ENCODE peak calls at places on chromosomes 16 and 17, in five cellular contexts. E is cardiac muscle cell; J is uterus; G is CD4-positive, alpha-beta T cell; P is tibial artery. R is an unnamed sample.

GRCh38 chr17:4566785-4567184 is 6.4 kb upstream of the GGT6 start:
- DNase-seq in J (peak; percentile 52), G (no peak), P (no peak), E (peak; percentile 88), R (peak; percentile 49)

GRCh38 chr16:7340938-7341337 is 8.3 kb downstream of the RBFOX1 start:
- DNase-seq in P (no peak), J (no peak), E (no peak), G (no peak), R (no peak)

GRCh38 chr16:1613240-1613639 is 1.1 kb downstream of the CRAMP1 start:
- DNase-seq in E (no peak), J (no peak), P (no peak), G (no peak), R (no peak)

GRCh38 chr17:82242977-82243647 is 14.3 kb downstream of the SLC16A3 start:
- DNase-seq in E (no peak), J (peak; percentile 92), P (peak; percentile 95), G (no peak), R (peak; percentile 69)

GRCh38 chr16:4917117-4917516 is 19.8 kb downstream of the PPL start:
- DNase-seq in P (no peak), J (no peak), E (no peak), G (no peak), R (no peak)

GRCh38 chr17:18039535-18040286 is 503 bp downstream of the GID4 start:
- DNase-seq in J (no peak), G (no peak), P (no peak), E (peak; percentile 68), R (no peak)

GRCh38 chr17:4436846-4437245 is 3.1 kb downstream of the SPNS3 start:
- DNase-seq in J (no peak), P (no peak), E (no peak), G (no peak), R (no peak)

GRCh38 chr17:74145756-74146155 is 57.7 kb upstream of the RPL38 start:
- DNase-seq in J (no peak), G (no peak), P (peak; percentile 12), E (no peak), R (no peak)

GRCh38 chr17:47742319-47743181 is 9.5 kb downstream of the TBX21 start:
- DNase-seq in E (peak; percentile 77), J (no peak), P (no peak), G (peak; percentile 64), R (no peak)

GRCh38 chr17:59725691-59726090 is 18.2 kb downstream of the VMP1 start:
- DNase-seq in J (no peak), G (no peak), P (no peak), E (no peak), R (no peak)

GRCh38 chr17:80498242-80498919 is 22.0 kb upstream of the NPTX1 start:
- DNase-seq in J (peak; percentile 65), P (no peak), E (no peak), G (no peak), R (peak; percentile 33)

GRCh38 chr16:28935924-28936783 is 4.4 kb downstream of the CD19 start:
- DNase-seq in E (peak; percentile 59), P (peak; percentile 83), G (peak; percentile 83), J (peak; percentile 72), R (peak; percentile 84)
- TF ChIP-seq CTCF in E (no peak), P (no peak), G (no peak), J (no peak), R (no peak)

GRCh38 chr16:73066321-73066926 is 18.5 kb upstream of the ZFHX3 start:
- DNase-seq in P (peak; percentile 71), E (no peak), G (no peak), J (no peak), R (peak; percentile 19)

GRCh38 chr16:73063854-73064226 is 15.9 kb upstream of the ZFHX3 start:
- DNase-seq in E (no peak), J (no peak), P (no peak), G (no peak), R (no peak)

GRCh38 chr16:73065617-73066313 is 17.8 kb upstream of the ZFHX3 start:
- DNase-seq in G (no peak), P (peak; percentile 88), E (no peak), J (no peak), R (peak; percentile 46)

GRCh38 chr16:73064227-73064995 is 16.5 kb upstream of the ZFHX3 start:
- DNase-seq in J (no peak), G (no peak), P (peak; percentile 78), E (no peak), R (peak; percentile 70)

GRCh38 chr16:73064996-73065349 is 17.0 kb upstream of the ZFHX3 start:
- DNase-seq in E (no peak), P (peak; percentile 84), G (no peak), J (no peak), R (no peak)
- H3K27me3 ChIP-seq in E (peaks cover 97% of the 10 kb centered on the region), P (no peaks in the 10 kb centered on the region), G (peaks cover 79% of the 10 kb centered on the region), J (no peaks in the 10 kb centered on the region), R (peaks cover 6% of the 10 kb centered on the region)

GRCh38 chr17:32878211-32878610 is 1.3 kb upstream of the MYO1D start:
- DNase-seq in P (peak; percentile 90), G (no peak), E (no peak), J (peak; percentile 34), R (peak; percentile 57)

GRCh38 chr17:32875904-32876413 is 965 bp downstream of the MYO1D start:
- DNase-seq in E (no peak), P (no peak), J (no peak), G (no peak), R (no peak)

GRCh38 chr17:32876414-32877163 is at the start of gene MYO1D:
- DNase-seq in J (peak; percentile 60), G (peak; percentile 61), P (peak; percentile 84), E (peak; percentile 63), R (peak; percentile 41)

GRCh38 chr17:32879143-32879542 is 2.2 kb upstream of the MYO1D start:
- DNase-seq in P (no peak), J (no peak), E (no peak), G (no peak), R (no peak)

DNA sequence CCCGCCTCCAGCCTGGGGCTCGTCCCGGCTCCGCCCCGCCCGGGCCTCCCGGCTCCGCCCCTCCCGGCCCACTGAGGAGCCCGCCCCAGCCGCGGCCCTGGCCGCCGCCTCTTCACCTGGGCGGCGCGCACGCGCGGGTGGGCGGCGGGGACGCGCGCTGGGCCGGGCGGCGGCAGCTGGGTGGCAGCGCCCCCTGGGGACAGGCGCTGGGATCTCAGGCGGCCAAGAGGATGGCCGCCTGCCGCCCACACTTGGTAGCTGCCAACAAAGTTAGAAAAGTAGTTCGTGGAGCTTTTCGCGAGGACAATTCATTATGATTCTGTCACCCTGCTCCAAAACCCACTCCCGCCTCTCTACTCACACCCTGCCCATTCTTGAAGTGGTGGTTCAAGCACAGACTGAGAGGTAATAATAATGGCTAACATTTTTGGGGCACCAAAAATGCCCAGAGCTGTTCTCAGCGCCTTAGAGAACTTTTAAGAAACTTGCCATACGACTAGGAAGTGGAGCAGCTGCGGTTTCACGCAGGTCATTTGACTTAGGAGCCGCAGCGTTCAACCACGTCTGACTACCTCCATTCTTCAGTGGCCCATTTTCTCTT is 340 bp upstream of the MYO1D start:
- DNase-seq in G (peak; percentile 93), E (peak; percentile 97), J (peak; percentile 95), P (peak; percentile 96), R (peak; percentile 94)
- TF ChIP-seq CTCF in G (peak; percentile 69), E (peak; percentile 73), J (peak; percentile 74), P (peak; percentile 84), R (peak; percentile 79)

GRCh38 chr16:87067890-87068289 is 249.3 kb downstream of the C16orf95 start:
- DNase-seq in G (no peak), P (no peak), E (no peak), J (no peak), R (no peak)
- H3K27me3 ChIP-seq in G (peaks cover 29% of the 10 kb centered on the region), P (no peaks in the 10 kb centered on the region), E (no peaks in the 10 kb centered on the region), J (peaks cover 8% of the 10 kb centered on the region), R (peaks cover 26% of the 10 kb centered on the region)

DNA sequence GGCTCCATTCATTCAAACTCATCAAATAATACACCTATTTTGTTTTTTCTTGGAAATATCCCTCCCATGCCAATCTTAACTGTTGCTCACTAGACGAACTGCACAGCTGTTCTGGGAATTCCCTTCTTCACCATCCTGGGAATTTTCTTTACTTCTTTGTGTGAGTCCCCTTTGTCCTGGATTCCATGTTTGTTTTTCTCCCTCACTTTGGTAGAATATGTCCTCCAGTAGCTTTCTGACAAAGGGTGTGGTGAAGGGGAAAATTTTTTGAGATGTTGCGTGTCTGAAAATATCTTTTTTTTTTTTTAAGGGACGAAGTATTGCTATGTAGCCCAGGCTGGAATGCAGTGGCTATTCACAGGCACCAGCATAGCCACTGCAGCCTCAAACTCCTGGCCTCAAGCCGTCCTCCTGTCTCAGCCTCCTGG is 17.2 kb upstream of the UTP6 start:
- DNase-seq in P (no peak), G (no peak), J (no peak), E (no peak), R (no peak)
- TF ChIP-seq CTCF in P (no peak), G (no peak), J (no peak), E (no peak), R (no peak)